ENCODE peak calls at places on chromosomes 5 and 9, in six cellular contexts. T is naive thymus-derived CD4-positive, alpha-beta T cell; V is aorta; M is mesendoderm; E is SJCRH30; L is psoas muscle. R is an unnamed sample.
A peak's percentile ranks its signal among the peaks of the same experiment; 100 is the strongest.

GRCh38 chr9:131700765-131701433 is 39.0 kb downstream of the RAPGEF1 start:
- DNase-seq in T (no peak), V (no peak), M (no peak), E (no peak), L (no peak), R (no peak)

GRCh38 chr9:130074391-130075115 is 20.8 kb downstream of the GPR107 start:
- DNase-seq in T (no peak), V (no peak), M (no peak), E (no peak), L (no peak), R (no peak)

GRCh38 chr9:127700140-127700539 is 6.6 kb upstream of the CFAP157 start:
- DNase-seq in T (no peak), V (no peak), M (no peak), E (no peak), L (no peak), R (no peak)

GRCh38 chr9:4590430-4591122 is 71.5 kb upstream of the PLPP6 start:
- DNase-seq in T (no peak), V (no peak), M (peak; percentile 63), E (no peak), L (no peak), R (no peak)

GRCh38 chr9:136740971-136741884 is 1.5 kb downstream of the LCN10 start:
- DNase-seq in T (no peak), V (no peak), M (no peak), E (no peak), L (no peak), R (no peak)

GRCh38 chr5:143153332-143154119 is 250.0 kb downstream of the NR3C1 start:
- DNase-seq in T (no peak), V (peak; percentile 87), M (no peak), E (no peak), L (peak; percentile 74), R (no peak)

GRCh38 chr9:78297672-78297961 is 692 bp downstream of the PSAT1 start:
- DNase-seq in T (no peak), V (no peak), M (no peak), E (peak; percentile 74), L (no peak), R (no peak)

GRCh38 chr5:28017178-28017577 is 978.8 kb upstream of the CDH9 start:
- DNase-seq in T (no peak), V (no peak), M (no peak), E (no peak), L (no peak), R (no peak)

GRCh38 chr5:32323741-32324140 is 11.0 kb upstream of the MTMR12 start:
- DNase-seq in T (no peak), V (no peak), M (peak; percentile 26), E (no peak), L (no peak), R (no peak)

GRCh38 chr5:135030691-135031145 is 3.3 kb downstream of the PITX1 start:
- DNase-seq in T (no peak), V (no peak), M (peak; percentile 88), E (no peak), L (no peak), R (no peak)

GRCh38 chr5:32942225-32942989 is 231.3 kb downstream of the NPR3 start:
- DNase-seq in T (no peak), V (no peak), M (peak; percentile 76), E (peak; percentile 71), L (no peak), R (no peak)

GRCh38 chr5:179326176-179326997 is 18.9 kb downstream of the ADAMTS2 start:
- DNase-seq in T (no peak), V (peak; percentile 70), M (peak; percentile 69), E (no peak), L (peak; percentile 87), R (no peak)

GRCh38 chr9:112285056-112285455 is 48.4 kb downstream of the PTBP3 start:
- DNase-seq in T (no peak), V (no peak), M (no peak), E (no peak), L (no peak), R (no peak)

GRCh38 chr9:117145811-117146490 is 268.9 kb downstream of the ASTN2 start:
- DNase-seq in T (no peak), V (no peak), M (no peak), E (no peak), L (no peak), R (no peak)

GRCh38 chr9:119509291-119509905 is 140.2 kb upstream of the BRINP1 start:
- DNase-seq in T (no peak), V (no peak), M (no peak), E (no peak), L (no peak), R (no peak)

GRCh38 chr9:29432191-29432590 is 1858.9 kb upstream of the C9orf72 start:
- DNase-seq in T (no peak), V (no peak), M (no peak), E (no peak), L (no peak), R (no peak)

GRCh38 chr5:43486353-43486752 is 2.7 kb upstream of the TMEM267 start:
- DNase-seq in T (no peak), V (no peak), M (no peak), E (no peak), L (no peak), R (no peak)

GRCh38 chr5:43485406-43485805 is 1.7 kb upstream of the TMEM267 start:
- DNase-seq in T (peak; percentile 22), V (no peak), M (no peak), E (no peak), L (no peak), R (peak; percentile 12)

GRCh38 chr5:43484049-43484849 is 584 bp upstream of the TMEM267 start:
- DNase-seq in T (peak; percentile 89), V (peak; percentile 88), M (peak; percentile 92), E (peak; percentile 91), L (peak; percentile 83), R (peak; percentile 90)

GRCh38 chr5:43483210-43484048 is at the start of gene TMEM267:
- DNase-seq in T (no peak), V (peak; percentile 96), M (peak; percentile 97), E (peak; percentile 97), L (peak; percentile 91), R (peak; percentile 93)

GRCh38 chr5:43482490-43483064 is 1.1 kb downstream of the TMEM267 start:
- DNase-seq in T (no peak), V (no peak), M (peak; percentile 67), E (peak; percentile 9), L (no peak), R (no peak)
- H3K27ac ChIP-seq in T (peak overlapping the region; percentile 92), V (no peak overlapping the region), M (no peak overlapping the region), E (peak overlapping the region; percentile 85), L (peak overlapping the region; percentile 98), R (peak overlapping the region; percentile 97)

GRCh38 chr5:162256711-162257110 is 189.1 kb downstream of the GABRG2 start:
- DNase-seq in T (no peak), V (no peak), M (peak; percentile 40), E (no peak), L (no peak), R (no peak)
- H3K27ac ChIP-seq in T (no peak overlapping the region), V (no peak overlapping the region), M (no peak overlapping the region), E (no peak overlapping the region), L (no peak overlapping the region), R (no peak overlapping the region)

DNA sequence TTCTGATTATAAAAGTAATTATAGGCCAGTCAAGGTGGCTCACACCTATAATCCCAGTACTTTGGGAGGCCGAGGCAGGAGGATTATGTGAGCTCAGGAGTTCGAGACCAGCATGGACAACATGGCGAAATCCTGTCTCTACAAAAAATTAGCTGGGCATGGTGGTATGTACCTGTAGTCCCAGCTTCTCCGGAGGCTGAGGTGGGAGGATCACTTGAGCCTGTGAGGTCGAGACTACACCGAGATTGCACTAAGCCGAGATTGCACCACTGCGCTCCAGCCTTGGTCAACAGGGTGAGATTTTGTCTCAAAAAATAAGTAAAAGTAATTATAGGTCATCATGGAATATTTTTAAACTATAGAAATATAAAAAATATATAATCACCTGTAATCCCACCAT is 18.1 kb downstream of the IRF1 start:
- DNase-seq in T (no peak), V (no peak), M (no peak), E (no peak), L (no peak), R (no peak)
- H3K27ac ChIP-seq in T (peak overlapping the region; percentile 62), V (no peak overlapping the region), M (no peak overlapping the region), E (no peak overlapping the region), L (no peak overlapping the region), R (peak overlapping the region; percentile 87)

GRCh38 chr9:84140535-84141101 is 160.0 kb downstream of the RMI1 start:
- DNase-seq in T (peak; percentile 16), V (peak; percentile 42), M (peak; percentile 14), E (no peak), L (no peak), R (peak; percentile 27)

GRCh38 chr9:84139296-84140100 is 158.9 kb downstream of the RMI1 start:
- DNase-seq in T (no peak), V (no peak), M (no peak), E (peak; percentile 58), L (no peak), R (no peak)

GRCh38 chr9:84136119-84136868 is 155.7 kb downstream of the RMI1 start:
- DNase-seq in T (no peak), V (no peak), M (peak; percentile 22), E (no peak), L (no peak), R (no peak)

GRCh38 chr9:84138543-84138942 is 157.9 kb downstream of the RMI1 start:
- DNase-seq in T (no peak), V (no peak), M (no peak), E (no peak), L (no peak), R (no peak)

GRCh38 chr9:84137968-84138367 is 157.4 kb downstream of the RMI1 start:
- DNase-seq in T (no peak), V (no peak), M (no peak), E (no peak), L (no peak), R (no peak)
- H3K27ac ChIP-seq in T (no peak overlapping the region), V (no peak overlapping the region), M (no peak overlapping the region), E (no peak overlapping the region), L (no peak overlapping the region), R (no peak overlapping the region)